ENCODE peak calls at places on chromosomes 6 and 20, in five cellular contexts. Z, J, A, P and I are unnamed samples.
A peak's percentile ranks its signal among the peaks of the same experiment; 100 is the strongest.

GRCh38 chr6:53499094-53499493 is 45.8 kb downstream of the GCLC start:
- DNase-seq in Z (no peak), J (no peak), A (no peak), P (no peak), I (no peak)

GRCh38 chr6:39054577-39055142 is 6.1 kb downstream of the GLP1R start:
- DNase-seq in Z (no peak), J (no peak), A (no peak), P (peak; percentile 89), I (no peak)

GRCh38 chr6:116221067-116221466 is 32.8 kb downstream of the TSPYL4 start:
- DNase-seq in Z (no peak), J (no peak), A (no peak), P (no peak), I (no peak)

GRCh38 chr6:157116420-157116819 is 206.9 kb downstream of the TMEM242 start:
- DNase-seq in Z (no peak), J (no peak), A (no peak), P (no peak), I (no peak)

GRCh38 chr6:81753709-81754678 is 1.5 kb upstream of the TENT5A start:
- DNase-seq in Z (peak; percentile 90), J (peak; percentile 89), A (no peak), P (peak; percentile 85), I (no peak)

GRCh38 chr20:61807426-61808160 is 258.1 kb downstream of the TAF4 start:
- DNase-seq in Z (no peak), J (no peak), A (no peak), P (peak; percentile 66), I (no peak)

GRCh38 chr6:144566868-144567615 is 281.9 kb downstream of the UTRN start:
- DNase-seq in Z (no peak), J (no peak), A (no peak), P (no peak), I (no peak)

GRCh38 chr6:112501705-112502104 is 154.6 kb downstream of the RFPL4B start:
- DNase-seq in Z (no peak), J (peak; percentile 19), A (no peak), P (no peak), I (peak; percentile 23)

GRCh38 chr20:24303393-24303792 is 166.0 kb upstream of the SYNDIG1 start:
- DNase-seq in Z (no peak), J (no peak), A (no peak), P (no peak), I (no peak)

GRCh38 chr20:37327748-37328147 is 18.2 kb upstream of the SRC start:
- DNase-seq in Z (peak; percentile 78), J (peak; percentile 69), A (peak; percentile 79), P (peak; percentile 63), I (peak; percentile 32)

GRCh38 chr6:23663652-23664051 is 462.4 kb upstream of the NRSN1 start:
- DNase-seq in Z (no peak), J (no peak), A (no peak), P (no peak), I (no peak)

GRCh38 chr6:135090819-135091218 is 36.2 kb upstream of the HBS1L start:
- DNase-seq in Z (no peak), J (no peak), A (no peak), P (no peak), I (no peak)

GRCh38 chr6:71268710-71269437 is 19.7 kb upstream of the OGFRL1 start:
- DNase-seq in Z (no peak), J (no peak), A (no peak), P (no peak), I (no peak)

GRCh38 chr20:54649511-54649962 is 174.1 kb downstream of the DOK5 start:
- DNase-seq in Z (peak; percentile 82), J (peak; percentile 75), A (peak; percentile 11), P (peak; percentile 90), I (peak; percentile 73)

GRCh38 chr20:36102306-36102705 is 52.2 kb upstream of the EPB41L1 start:
- DNase-seq in Z (no peak), J (no peak), A (no peak), P (no peak), I (no peak)

GRCh38 chr6:137764464-137764863 is 102.6 kb upstream of the TNFAIP3 start:
- DNase-seq in Z (no peak), J (no peak), A (peak; percentile 65), P (no peak), I (peak; percentile 6)

GRCh38 chr6:108653864-108654402 is 93.2 kb downstream of the FOXO3 start:
- DNase-seq in Z (no peak), J (peak; percentile 78), A (no peak), P (peak; percentile 47), I (no peak)

GRCh38 chr6:137309078-137309762 is 90.0 kb upstream of the IFNGR1 start:
- DNase-seq in Z (peak; percentile 66), J (peak; percentile 73), A (no peak), P (peak; percentile 90), I (peak; percentile 60)

GRCh38 chr20:408843-409696 is 971 bp downstream of the RBCK1 start:
- DNase-seq in Z (no peak), J (no peak), A (no peak), P (no peak), I (no peak)

GRCh38 chr6:113120577-113121285 is 736.4 kb upstream of the MARCKS start:
- DNase-seq in Z (no peak), J (no peak), A (peak; percentile 100), P (peak; percentile 19), I (peak; percentile 99)

GRCh38 chr6:52301326-52301725 is 16.8 kb upstream of the MCM3 start:
- DNase-seq in Z (no peak), J (no peak), A (no peak), P (no peak), I (no peak)

GRCh38 chr20:8631271-8631670 is 437.6 kb upstream of the PLCB4 start:
- DNase-seq in Z (no peak), J (no peak), A (no peak), P (no peak), I (peak; percentile 81)

GRCh38 chr6:54647301-54647664 is 199.3 kb upstream of the FAM83B start:
- DNase-seq in Z (no peak), J (no peak), A (no peak), P (no peak), I (no peak)

GRCh38 chr6:88815491-88815890 is 147.9 kb downstream of the RNGTT start:
- DNase-seq in Z (no peak), J (no peak), A (no peak), P (no peak), I (no peak)

GRCh38 chr6:50249493-50249892 is 199.8 kb upstream of the DEFB112 start:
- DNase-seq in Z (no peak), J (no peak), A (no peak), P (no peak), I (no peak)

GRCh38 chr6:9064156-9064555 is 628.8 kb upstream of the SLC35B3 start:
- DNase-seq in Z (no peak), J (no peak), A (no peak), P (no peak), I (no peak)

GRCh38 chr6:143691155-143691554 is 13.4 kb downstream of the PHACTR2 start:
- DNase-seq in Z (no peak), J (no peak), A (no peak), P (no peak), I (no peak)

GRCh38 chr6:15254074-15254975 is 8.5 kb downstream of the JARID2 start:
- DNase-seq in Z (no peak), J (no peak), A (no peak), P (no peak), I (no peak)
- TF ChIP-seq CTCF in Z (no peak), J (no peak), A (no peak), P (no peak), I (no peak)

GRCh38 chr6:32222333-32223230 is 1.3 kb downstream of the NOTCH4 start:
- DNase-seq in Z (no peak), J (no peak), A (no peak), P (no peak), I (no peak)
- H3K4me3 ChIP-seq in Z (no peak overlapping the region), J (peak overlapping the region; percentile 65), A (no peak overlapping the region), P (no peak overlapping the region), I (no peak overlapping the region)

GRCh38 chr6:120352491-120352890 is 981.8 kb downstream of the TBC1D32 start:
- DNase-seq in Z (no peak), J (no peak), A (no peak), P (no peak), I (no peak)
- TF ChIP-seq CTCF in Z (no peak), J (no peak), A (no peak), P (no peak), I (no peak)

DNA sequence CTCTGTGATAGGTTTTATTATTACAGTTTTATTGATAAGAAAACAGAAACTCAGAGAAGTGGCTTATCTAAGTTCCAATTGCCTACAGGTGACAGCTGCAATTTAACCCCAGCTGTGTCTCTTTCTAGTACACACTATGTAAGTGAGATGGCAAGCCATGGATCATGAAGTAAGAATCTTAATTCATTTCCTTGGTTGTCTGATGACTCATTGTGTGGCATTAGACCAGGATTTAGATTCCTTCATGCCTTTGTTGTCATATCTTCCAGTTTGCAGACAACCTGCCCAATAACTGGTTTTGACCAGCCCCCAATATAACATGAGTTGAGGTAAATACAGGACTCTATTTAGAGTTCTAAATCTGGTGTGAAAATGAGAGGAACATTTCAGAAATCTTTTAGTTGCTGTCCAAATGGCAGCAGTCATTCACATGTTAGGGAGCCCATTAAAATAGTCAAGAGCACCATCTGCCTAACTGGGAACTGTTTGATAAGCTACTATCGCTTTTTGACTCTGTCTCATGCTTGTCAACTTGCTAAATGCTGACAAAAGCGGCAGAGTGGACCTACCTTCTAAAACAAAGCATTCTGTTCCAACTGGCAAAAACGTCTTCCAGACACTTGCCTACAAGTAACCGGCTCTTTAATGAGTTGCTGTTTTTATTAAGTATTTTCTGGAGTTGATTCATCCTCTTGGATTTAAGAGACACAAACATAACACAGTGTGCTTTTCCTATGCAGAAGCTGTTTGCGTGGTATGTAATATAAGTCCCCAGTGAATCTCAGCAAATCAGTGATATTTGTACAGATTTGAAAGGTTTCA is 170.5 kb upstream of the PHACTR1 start:
- DNase-seq in Z (no peak), J (no peak), A (peak; percentile 37), P (no peak), I (peak; percentile 81)
- H3K4me3 ChIP-seq in Z (no peak overlapping the region), J (no peak overlapping the region), A (no peak overlapping the region), P (no peak overlapping the region), I (no peak overlapping the region)